ENCODE peak calls at places on chromosomes 3 and 15, in ten cellular contexts. N, A, V, F, T, Y, C, G, P and X are unnamed samples.
A peak's percentile ranks its signal among the peaks of the same experiment; 100 is the strongest.

GRCh38 chr3:25582242-25582641 is 82.5 kb downstream of the TOP2B start:
- DNase-seq in N (peak; percentile 67), A (no peak), V (no peak), F (no peak), T (no peak), Y (no peak), C (peak; percentile 51), G (no peak), P (no peak), X (no peak)

GRCh38 chr15:95369202-95369601 is 961.3 kb upstream of the NR2F2 start:
- DNase-seq in N (no peak), A (no peak), V (no peak), F (no peak), T (no peak), Y (no peak), C (no peak), G (no peak), P (no peak), X (no peak)

GRCh38 chr15:31254431-31255175 is 72.0 kb upstream of the KLF13 start:
- DNase-seq in N (peak; percentile 79), A (no peak), V (no peak), F (peak; percentile 77), T (no peak), Y (no peak), C (peak; percentile 31), G (no peak), P (no peak), X (no peak)

GRCh38 chr3:42120866-42121265 is 29.7 kb downstream of the TRAK1 start:
- DNase-seq in N (no peak), A (no peak), V (peak; percentile 30), F (no peak), T (no peak), Y (no peak), C (no peak), G (no peak), P (no peak), X (no peak)

GRCh38 chr3:184380210-184380626 is 364 bp downstream of the CHRD start:
- DNase-seq in N (no peak), A (no peak), V (peak; percentile 81), F (peak; percentile 65), T (no peak), Y (no peak), C (peak; percentile 75), G (no peak), P (no peak), X (no peak)

GRCh38 chr3:55434789-55435188 is 52.3 kb downstream of the WNT5A start:
- DNase-seq in N (no peak), A (no peak), V (peak; percentile 81), F (peak; percentile 44), T (no peak), Y (no peak), C (peak; percentile 36), G (peak; percentile 60), P (peak; percentile 24), X (no peak)

GRCh38 chr15:79172801-79173460 is 82.4 kb upstream of the RASGRF1 start:
- DNase-seq in N (no peak), A (no peak), V (no peak), F (no peak), T (no peak), Y (no peak), C (no peak), G (no peak), P (no peak), X (no peak)

GRCh38 chr3:122343654-122344053 is 18.6 kb downstream of the CSTA start:
- DNase-seq in N (no peak), A (no peak), V (no peak), F (no peak), T (no peak), Y (no peak), C (peak; percentile 21), G (no peak), P (no peak), X (no peak)

GRCh38 chr3:161854232-161854771 is 357.7 kb downstream of the OTOL1 start:
- DNase-seq in N (peak; percentile 26), A (no peak), V (peak; percentile 68), F (peak; percentile 45), T (no peak), Y (no peak), C (peak; percentile 45), G (no peak), P (no peak), X (no peak)

GRCh38 chr3:186705882-186706780 is 11.0 kb upstream of the KNG1 start:
- DNase-seq in N (no peak), A (peak; percentile 5), V (no peak), F (no peak), T (peak; percentile 70), Y (peak; percentile 13), C (no peak), G (peak; percentile 74), P (no peak), X (peak; percentile 4)

GRCh38 chr3:10667269-10667668 is 148.8 kb upstream of the SLC6A11 start:
- DNase-seq in N (no peak), A (no peak), V (no peak), F (no peak), T (no peak), Y (no peak), C (no peak), G (no peak), P (no peak), X (no peak)

DNA sequence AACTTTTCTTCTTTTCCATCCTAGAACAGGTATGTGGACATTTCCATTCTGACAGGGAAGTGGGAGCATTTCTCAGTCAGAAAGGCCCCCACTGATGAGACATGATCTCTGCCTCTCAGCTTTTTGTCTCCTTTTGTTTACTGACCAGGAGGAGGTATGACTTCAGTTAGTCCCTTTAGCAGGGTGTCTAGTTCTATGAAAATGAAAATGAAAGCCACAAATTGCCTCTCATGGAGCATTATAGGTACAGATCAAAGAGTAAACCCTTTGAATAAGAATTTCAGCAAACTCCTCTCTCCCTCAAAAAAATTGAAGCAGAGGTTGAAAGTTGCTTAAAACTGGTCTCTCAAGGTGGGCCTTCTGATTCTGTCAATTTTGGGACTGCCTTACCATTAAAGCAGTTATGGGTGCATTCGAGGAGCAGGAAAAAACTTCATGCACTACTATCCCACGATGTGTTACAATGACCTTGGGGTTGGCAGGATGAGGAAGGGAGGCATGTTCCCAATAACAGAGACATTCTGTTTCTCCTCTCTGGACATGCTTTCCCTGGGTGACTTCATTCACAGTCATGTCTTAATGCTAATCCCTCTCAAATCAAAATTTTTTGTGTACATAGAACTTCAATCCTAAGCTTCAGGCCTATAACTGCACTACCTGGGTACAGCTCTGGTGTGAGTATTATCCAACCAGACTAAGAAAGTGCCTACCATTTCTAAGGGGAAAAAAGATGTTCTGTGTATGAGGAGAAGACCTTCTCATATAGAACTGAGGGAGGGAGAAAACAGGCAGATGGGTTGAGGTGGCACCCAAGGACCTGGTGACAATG is 50.6 kb upstream of the TBC1D23 start:
- DNase-seq in N (no peak), A (no peak), V (no peak), F (no peak), T (no peak), Y (peak; percentile 24), C (peak; percentile 43), G (peak; percentile 88), P (peak; percentile 22), X (no peak)
- H3K4me3 ChIP-seq in N (no peak overlapping the region), A (peak overlapping the region; percentile 40), V (no peak overlapping the region), F (no peak overlapping the region), T (no peak overlapping the region), Y (peak overlapping the region; percentile 17), C (no peak overlapping the region), G (peak overlapping the region; percentile 21), P (no peak overlapping the region), X (peak overlapping the region; percentile 40)

GRCh38 chr15:41510728-41511127 is 2.9 kb downstream of the LTK start:
- DNase-seq in N (no peak), A (no peak), V (no peak), F (no peak), T (no peak), Y (no peak), C (no peak), G (no peak), P (no peak), X (no peak)
- H3K4me3 ChIP-seq in N (no peak overlapping the region), A (no peak overlapping the region), V (peak overlapping the region; percentile 62), F (peak overlapping the region; percentile 51), T (no peak overlapping the region), Y (no peak overlapping the region), C (no peak overlapping the region), G (no peak overlapping the region), P (no peak overlapping the region), X (no peak overlapping the region)

GRCh38 chr15:67744331-67745058 is 80.8 kb upstream of the SKOR1 start:
- DNase-seq in N (no peak), A (no peak), V (no peak), F (no peak), T (no peak), Y (no peak), C (peak; percentile 6), G (no peak), P (no peak), X (no peak)

GRCh38 chr15:67738056-67738455 is 87.3 kb upstream of the SKOR1 start:
- DNase-seq in N (no peak), A (no peak), V (no peak), F (no peak), T (no peak), Y (no peak), C (no peak), G (no peak), P (no peak), X (no peak)

GRCh38 chr15:67740376-67740775 is 84.9 kb upstream of the SKOR1 start:
- DNase-seq in N (no peak), A (no peak), V (no peak), F (no peak), T (no peak), Y (no peak), C (no peak), G (no peak), P (no peak), X (no peak)

GRCh38 chr15:67743558-67743957 is 81.8 kb upstream of the SKOR1 start:
- DNase-seq in N (no peak), A (no peak), V (no peak), F (no peak), T (no peak), Y (no peak), C (no peak), G (no peak), P (no peak), X (no peak)

GRCh38 chr15:67741313-67741712 is 84.0 kb upstream of the SKOR1 start:
- DNase-seq in N (no peak), A (no peak), V (no peak), F (no peak), T (no peak), Y (no peak), C (peak; percentile 33), G (no peak), P (no peak), X (no peak)
- H3K4me3 ChIP-seq in N (no peak overlapping the region), A (no peak overlapping the region), V (no peak overlapping the region), F (no peak overlapping the region), T (no peak overlapping the region), Y (no peak overlapping the region), C (no peak overlapping the region), G (no peak overlapping the region), P (no peak overlapping the region), X (no peak overlapping the region)

DNA sequence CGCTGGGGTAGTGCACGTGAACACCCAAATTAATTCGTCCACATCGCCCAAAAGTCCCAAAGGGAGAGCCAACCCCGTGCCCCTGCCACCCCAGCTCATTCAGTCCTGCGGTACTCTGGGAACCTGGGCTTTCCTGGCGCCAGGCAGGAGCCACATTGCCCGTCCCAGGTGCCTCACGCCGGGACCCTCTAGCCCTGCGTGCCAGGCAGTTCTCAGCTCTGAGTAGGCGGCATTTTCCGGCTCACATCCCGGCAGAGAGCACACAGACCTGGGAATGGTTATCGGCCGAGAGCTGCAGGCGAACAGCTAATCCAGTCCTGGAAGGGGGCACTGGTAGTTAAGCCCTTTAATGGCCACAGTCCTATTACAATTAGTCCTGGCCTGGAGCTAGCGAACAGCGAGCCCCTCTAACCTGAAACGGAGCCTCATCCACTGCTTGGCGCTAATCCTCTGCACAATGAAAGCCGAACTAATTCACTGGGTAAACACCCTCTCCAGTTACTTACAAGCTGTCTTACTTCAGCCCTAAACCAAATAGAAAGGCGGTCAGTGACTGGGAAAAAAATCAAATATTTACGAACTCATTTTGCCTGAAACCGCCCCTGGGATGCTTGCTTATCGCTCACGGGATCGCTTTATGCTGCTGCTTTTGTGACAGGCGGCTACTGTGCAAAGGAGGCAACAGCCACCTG is 254.6 kb upstream of the SOX14 start:
- DNase-seq in N (no peak), A (no peak), V (no peak), F (no peak), T (no peak), Y (no peak), C (no peak), G (no peak), P (no peak), X (no peak)
- H3K4me3 ChIP-seq in N (no peak overlapping the region), A (no peak overlapping the region), V (no peak overlapping the region), F (no peak overlapping the region), T (no peak overlapping the region), Y (no peak overlapping the region), C (no peak overlapping the region), G (no peak overlapping the region), P (no peak overlapping the region), X (no peak overlapping the region)